ENCODE peak calls at places on chromosomes 4 and X, in nine cellular contexts. U, O, L, M, P, H, B, F and K are unnamed samples.

GRCh38 chr4:106627071-106627470 is 258.5 kb upstream of the GIMD1 start:
- DNase-seq in M (no peak), O (no peak), P (no peak), L (no peak), U (no peak), F (no peak), B (no peak), H (no peak), K (no peak)

GRCh38 chr4:149885896-149886295 is 70.3 kb upstream of the IQCM start:
- DNase-seq in B (no peak), H (no peak), U (no peak), F (no peak), L (no peak), M (no peak), P (no peak), O (no peak), K (no peak)

GRCh38 chrX:148552775-148553174 is 52.4 kb downstream of the AFF2 start:
- DNase-seq in H (no peak), P (no peak), O (no peak), U (no peak), M (no peak), B (peak; percentile 24), L (no peak), F (no peak), K (no peak)

GRCh38 chrX:1190596-1191145 is 21.8 kb downstream of the CRLF2 start:
- DNase-seq in P (no peak), O (no peak), M (no peak), U (no peak), L (peak; percentile 14), B (no peak), H (peak; percentile 37), F (no peak), K (no peak)

GRCh38 chrX:130654409-130654970 is 248.5 kb downstream of the ENOX2 start:
- DNase-seq in B (no peak), U (no peak), F (no peak), P (no peak), H (no peak), O (no peak), M (no peak), L (no peak), K (no peak)

GRCh38 chrX:95703696-95704095 is 980.9 kb upstream of the DIAPH2 start:
- DNase-seq in P (no peak), L (no peak), O (no peak), B (no peak), H (no peak), F (no peak), M (no peak), U (no peak), K (no peak)

GRCh38 chr4:185227713-185228278 is 18.4 kb downstream of the SNX25 start:
- DNase-seq in U (no peak), B (no peak), L (no peak), P (no peak), M (no peak), F (no peak), O (no peak), H (no peak), K (no peak)

GRCh38 chr4:61760820-61761219 is 560.7 kb downstream of the ADGRL3 start:
- DNase-seq in B (no peak), M (no peak), L (no peak), U (no peak), F (no peak), H (no peak), P (no peak), O (no peak), K (no peak)

GRCh38 chr4:145541266-145541770 is 59.7 kb downstream of the SMAD1 start:
- DNase-seq in O (no peak), F (no peak), M (no peak), P (no peak), U (no peak), B (no peak), H (no peak), L (no peak), K (no peak)

GRCh38 chr4:158169931-158170690 is 2.7 kb downstream of the GASK1B start:
- DNase-seq in H (no peak), O (no peak), L (no peak), F (no peak), U (no peak), P (no peak), B (no peak), M (no peak), K (no peak)

GRCh38 chrX:107902721-107903120 is 77.1 kb downstream of the MID2 start:
- DNase-seq in H (no peak), O (no peak), U (no peak), M (no peak), P (no peak), L (no peak), B (no peak), F (no peak), K (no peak)

GRCh38 chr4:56531823-56532222 is 26.2 kb downstream of the ARL9 start:
- DNase-seq in O (no peak), U (no peak), H (no peak), B (no peak), F (no peak), L (no peak), M (no peak), P (no peak), K (no peak)

GRCh38 chrX:3257471-3257870 is 89.0 kb downstream of the MXRA5 start:
- DNase-seq in M (no peak), P (no peak), B (no peak), H (no peak), U (no peak), L (no peak), O (no peak), F (no peak), K (no peak)

GRCh38 chr4:182073278-182073677 is 169.9 kb upstream of the TENM3 start:
- DNase-seq in B (no peak), F (no peak), M (no peak), P (no peak), L (no peak), U (no peak), O (no peak), H (no peak), K (no peak)

GRCh38 chrX:119228506-119229290 is 7.4 kb upstream of the PGRMC1 start:
- DNase-seq in F (no peak), U (no peak), L (no peak), M (no peak), O (no peak), B (no peak), P (no peak), H (no peak), K (no peak)

GRCh38 chr4:23966720-23967119 is 76.9 kb upstream of the PPARGC1A start:
- DNase-seq in M (no peak), H (no peak), F (no peak), B (peak; percentile 70), O (no peak), U (no peak), P (no peak), L (peak; percentile 49), K (no peak)

GRCh38 chrX:135982860-135983259 is 2.4 kb upstream of the SLC9A6 start:
- DNase-seq in P (no peak), B (peak; percentile 3), F (no peak), H (no peak), L (no peak), M (no peak), O (no peak), U (no peak), K (no peak)

GRCh38 chrX:135985974-135986312 is 708 bp downstream of the SLC9A6 start:
- DNase-seq in B (no peak), F (no peak), U (no peak), P (no peak), O (no peak), H (no peak), L (no peak), M (no peak), K (no peak)

GRCh38 chrX:135985123-135985973 is at the start of gene SLC9A6:
- DNase-seq in O (peak; percentile 68), P (peak; percentile 44), F (peak; percentile 65), U (peak; percentile 75), L (peak; percentile 69), H (peak; percentile 71), B (peak; percentile 69), M (peak; percentile 82), K (no peak)

GRCh38 chrX:135981662-135982061 is 3.6 kb upstream of the SLC9A6 start:
- DNase-seq in B (no peak), U (no peak), O (no peak), F (no peak), P (no peak), H (no peak), M (no peak), L (no peak), K (no peak)

GRCh38 chrX:135984220-135984619 is 1.0 kb upstream of the SLC9A6 start:
- DNase-seq in M (no peak), U (no peak), P (no peak), H (no peak), O (no peak), F (no peak), L (no peak), B (no peak), K (no peak)
- H3K27ac ChIP-seq in M (no peak overlapping the region), U (peak overlapping the region; percentile 91), P (no peak overlapping the region), H (peak overlapping the region; percentile 64), O (peak overlapping the region; percentile 67), F (no peak overlapping the region), L (no peak overlapping the region), B (no peak overlapping the region), K (peak overlapping the region; percentile 83)

DNA sequence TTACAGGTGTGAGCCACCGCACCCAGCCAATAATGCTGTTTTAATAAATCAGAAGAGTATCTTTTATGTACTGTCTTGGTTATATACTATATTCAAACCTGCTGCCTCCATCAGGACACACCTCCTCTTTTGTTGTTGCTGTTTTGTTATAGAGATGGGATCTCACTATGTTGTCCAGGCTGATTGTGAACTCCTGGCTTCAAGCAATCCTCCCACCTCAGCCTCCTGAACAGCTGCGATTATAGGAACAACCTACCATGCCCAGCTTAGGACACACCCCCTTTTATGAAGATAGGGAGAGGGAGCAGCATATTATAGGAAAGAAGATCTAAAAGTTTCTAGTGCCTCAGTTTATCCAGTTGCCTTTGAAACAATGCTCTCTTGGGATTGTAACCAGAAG is 62.2 kb upstream of the RAB33B start:
- DNase-seq in F (no peak), M (no peak), O (no peak), B (no peak), L (no peak), P (no peak), U (no peak), H (no peak), K (no peak)
- H3K27ac ChIP-seq in F (no peak overlapping the region), M (no peak overlapping the region), O (no peak overlapping the region), B (no peak overlapping the region), L (no peak overlapping the region), P (no peak overlapping the region), U (no peak overlapping the region), H (no peak overlapping the region), K (no peak overlapping the region)

GRCh38 chr4:168604496-168605373 is 107.9 kb downstream of the PALLD start:
- DNase-seq in B (peak; percentile 90), U (peak; percentile 38), P (no peak), F (no peak), L (no peak), H (no peak), O (no peak), M (no peak), K (no peak)
- H3K27ac ChIP-seq in B (no peak overlapping the region), U (no peak overlapping the region), P (no peak overlapping the region), F (peak overlapping the region; percentile 76), L (no peak overlapping the region), H (no peak overlapping the region), O (no peak overlapping the region), M (no peak overlapping the region), K (peak overlapping the region; percentile 62)

DNA sequence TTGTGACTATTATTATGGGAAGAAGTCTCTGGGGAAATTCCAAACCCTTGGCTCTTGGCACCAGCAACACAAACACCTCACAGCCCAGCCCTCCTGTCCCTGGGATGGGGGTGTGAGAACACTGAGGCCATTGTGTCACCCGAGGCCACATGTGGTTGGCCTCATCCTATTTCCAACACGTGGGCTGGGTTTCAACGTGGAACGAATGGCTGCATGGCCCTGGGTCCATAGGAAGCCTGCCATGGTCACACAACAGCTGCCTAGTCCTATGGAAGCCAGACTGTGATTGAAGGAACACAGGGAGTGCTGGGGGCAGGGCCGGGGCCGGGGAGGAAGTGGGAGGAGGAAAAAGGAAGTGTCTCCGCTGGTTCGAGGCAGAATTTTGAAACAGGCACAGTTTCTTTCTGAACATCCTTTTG is 10.0 kb downstream of the CLCN4 start:
- DNase-seq in H (no peak), F (no peak), O (no peak), M (no peak), L (no peak), P (peak; percentile 36), U (no peak), B (no peak), K (no peak)
- H3K27ac ChIP-seq in H (no peak overlapping the region), F (peak overlapping the region; percentile 24), O (no peak overlapping the region), M (no peak overlapping the region), L (no peak overlapping the region), P (peak overlapping the region; percentile 88), U (no peak overlapping the region), B (no peak overlapping the region), K (no peak overlapping the region)